ENCODE peak calls at places on chromosomes 1 and 21, in ten cellular contexts. T is MM.1S; N is esophagus squamous epithelium; S is heart left ventricle; M is choroid plexus epithelial cell; W is AG09309; R is astrocyte of the spinal cord; G is CD8-positive, alpha-beta T cell; B is stomach; O is fibroblast of pulmonary artery. D is an unnamed sample.

GRCh38 chr1:167717351-167717750 is 4.4 kb upstream of the MPZL1 start:
- DNase-seq in S (no peak), N (no peak), B (no peak), M (no peak), T (no peak), O (peak), R (no peak), G (no peak), W (no peak), D (no peak)

GRCh38 chr1:224411766-224412165 is 22.8 kb downstream of the WDR26 start:
- DNase-seq in W (no peak), S (no peak), R (no peak), T (no peak), O (no peak), M (peak), B (no peak), G (no peak), N (no peak), D (no peak)

GRCh38 chr1:150970818-150971582 is 3.6 kb downstream of the CERS2 start:
- DNase-seq in N (no peak), B (peak), T (no peak), G (no peak), W (peak), O (peak), M (peak), R (peak), S (peak), D (no peak)

GRCh38 chr21:42905195-42905594 is 12.1 kb downstream of the NDUFV3 start:
- DNase-seq in S (no peak), R (no peak), G (no peak), N (no peak), T (no peak), W (no peak), M (peak), B (no peak), O (no peak), D (no peak)

GRCh38 chr1:220902916-220903315 is 23.7 kb downstream of the HLX start:
- DNase-seq in R (no peak), B (no peak), W (no peak), O (no peak), N (no peak), S (no peak), G (no peak), M (no peak), T (no peak), D (no peak)

GRCh38 chr1:16088996-16089395 is 15.5 kb upstream of the FAM131C start:
- DNase-seq in T (no peak), N (no peak), M (peak), W (peak), G (no peak), B (no peak), S (no peak), O (peak), R (peak), D (peak)

GRCh38 chr21:36379236-36379635 is 6.0 kb upstream of the CHAF1B start:
- DNase-seq in R (no peak), N (no peak), T (no peak), B (no peak), S (no peak), M (no peak), O (no peak), G (no peak), W (no peak), D (no peak)

GRCh38 chr1:119613769-119614358 is 34.2 kb downstream of the ZNF697 start:
- DNase-seq in R (peak), N (peak), T (peak), B (peak), M (peak), S (peak), G (peak), W (peak), O (peak), D (peak)

GRCh38 chr21:18235545-18235944 is 9.1 kb upstream of the CHODL start:
- DNase-seq in N (no peak), B (no peak), S (no peak), T (no peak), W (no peak), M (no peak), G (no peak), O (no peak), R (no peak), D (no peak)

GRCh38 chr1:193019442-193020026 is 39.6 kb downstream of the UCHL5 start:
- DNase-seq in N (no peak), M (peak), T (peak), B (no peak), R (peak), G (no peak), S (no peak), W (peak), O (peak), D (peak)

GRCh38 chr1:53471000-53471399 is 11.8 kb downstream of the DMRTB1 start:
- DNase-seq in B (no peak), T (no peak), S (no peak), R (no peak), G (no peak), N (no peak), W (no peak), M (no peak), O (no peak), D (no peak)

GRCh38 chr1:46547481-46548383 is 3.7 kb downstream of the KNCN start:
- DNase-seq in W (no peak), T (peak), B (no peak), R (peak), G (no peak), N (no peak), M (peak), S (peak), O (peak), D (peak)

GRCh38 chr1:224266105-224266935 is 63.7 kb downstream of the NVL start:
- DNase-seq in S (no peak), M (peak), G (no peak), R (no peak), T (no peak), N (no peak), W (no peak), O (no peak), B (no peak), D (no peak)

GRCh38 chr1:230754831-230755230 is 7.6 kb downstream of the CAPN9 start:
- DNase-seq in O (no peak), T (no peak), R (peak), M (peak), G (no peak), W (no peak), S (peak), N (no peak), B (peak), D (peak)

GRCh38 chr1:172041689-172042088 is 200.4 kb downstream of the DNM3 start:
- DNase-seq in N (no peak), M (peak), B (no peak), S (no peak), T (no peak), O (peak), G (no peak), R (peak), W (no peak), D (peak)
- TF ChIP-seq CTCF in N (peak), M (no peak), B (peak), S (peak), T (no peak), O (peak), G (no peak), R (peak), W (peak), D (peak)

GRCh38 chr1:36398370-36398977 is 766 bp upstream of the LSM10 start:
- DNase-seq in R (no peak), T (no peak), W (no peak), S (no peak), O (no peak), N (no peak), B (no peak), M (no peak), G (no peak), D (no peak)
- H3K4me3 ChIP-seq in R (no peak), T (peak), W (no peak), S (peak), O (no peak), N (no peak), B (no peak), M (no peak), G (no peak), D (no peak)

GRCh38 chr1:14578156-14578555 is 20.3 kb upstream of the KAZN start:
- DNase-seq in S (no peak), O (no peak), T (no peak), B (no peak), G (no peak), N (no peak), M (no peak), R (no peak), W (no peak), D (no peak)
- TF ChIP-seq CTCF in S (no peak), O (no peak), T (no peak), B (no peak), G (no peak), N (no peak), M (no peak), R (no peak), W (no peak), D (no peak)

GRCh38 chr1:86430376-86430775 is 6.4 kb downstream of the CLCA2 start:
- DNase-seq in M (peak), R (no peak), G (no peak), S (no peak), O (no peak), B (no peak), W (no peak), N (no peak), T (no peak), D (no peak)
- H3K4me3 ChIP-seq in M (no peak), R (no peak), G (no peak), S (no peak), O (no peak), B (no peak), W (no peak), N (no peak), T (no peak), D (no peak)

D was measured in astrocyte of the cerebellum.